ENCODE peak calls at places on chromosomes 2 and 18, in nine cellular contexts. One of them, this sample, is unnamed.

GRCh38 chr2:85794491-85795121 is 40.8 kb downstream of the ATOH8 start:
- DNase-seq in neural crest cell: no peak
- DNase-seq in K562: no peak
- DNase-seq in IMR-90: no peak
- DNase-seq in pancreas: no peak
- DNase-seq in lung: no peak
- DNase-seq in left ventricle myocardium inferior: no peak
- DNase-seq in heart right ventricle: no peak
- DNase-seq in WERI-Rb-1: peak
- DNase-seq in this sample: no peak

GRCh38 chr2:150594299-150594698 is 106.8 kb upstream of the RND3 start:
- DNase-seq in heart right ventricle: no peak
- DNase-seq in lung: no peak
- DNase-seq in neural crest cell: no peak
- DNase-seq in left ventricle myocardium inferior: no peak
- DNase-seq in K562: no peak
- DNase-seq in WERI-Rb-1: no peak
- DNase-seq in IMR-90: no peak
- DNase-seq in pancreas: no peak
- DNase-seq in this sample: no peak

GRCh38 chr2:119066272-119066804 is 92.2 kb downstream of the C1QL2 start:
- DNase-seq in K562: no peak
- DNase-seq in WERI-Rb-1: no peak
- DNase-seq in IMR-90: no peak
- DNase-seq in pancreas: no peak
- DNase-seq in lung: no peak
- DNase-seq in heart right ventricle: no peak
- DNase-seq in left ventricle myocardium inferior: no peak
- DNase-seq in neural crest cell: no peak
- DNase-seq in this sample: no peak

GRCh38 chr18:7116001-7116831 is 1.4 kb downstream of the LAMA1 start:
- DNase-seq in K562: no peak
- DNase-seq in neural crest cell: peak
- DNase-seq in left ventricle myocardium inferior: no peak
- DNase-seq in heart right ventricle: no peak
- DNase-seq in lung: no peak
- DNase-seq in IMR-90: peak
- DNase-seq in pancreas: no peak
- DNase-seq in WERI-Rb-1: no peak
- DNase-seq in this sample: peak

GRCh38 chr2:163736433-163737168 is 793 bp upstream of the FIGN start:
- DNase-seq in left ventricle myocardium inferior: peak
- DNase-seq in WERI-Rb-1: peak
- DNase-seq in heart right ventricle: peak
- DNase-seq in lung: no peak
- DNase-seq in IMR-90: no peak
- DNase-seq in neural crest cell: peak
- DNase-seq in pancreas: peak
- DNase-seq in K562: no peak
- DNase-seq in this sample: peak

GRCh38 chr2:67883316-67884080 is 179.3 kb downstream of the C1D start:
- DNase-seq in WERI-Rb-1: no peak
- DNase-seq in K562: no peak
- DNase-seq in heart right ventricle: no peak
- DNase-seq in IMR-90: no peak
- DNase-seq in neural crest cell: no peak
- DNase-seq in pancreas: no peak
- DNase-seq in left ventricle myocardium inferior: no peak
- DNase-seq in lung: no peak
- DNase-seq in this sample: no peak

GRCh38 chr2:27442282-27442980 is at the start of gene KRTCAP3:
- DNase-seq in IMR-90: no peak
- DNase-seq in heart right ventricle: no peak
- DNase-seq in lung: peak
- DNase-seq in left ventricle myocardium inferior: no peak
- DNase-seq in WERI-Rb-1: no peak
- DNase-seq in K562: peak
- DNase-seq in pancreas: peak
- DNase-seq in neural crest cell: no peak
- DNase-seq in this sample: peak

GRCh38 chr18:42231796-42232195 is 276.8 kb downstream of the PIK3C3 start:
- DNase-seq in lung: no peak
- DNase-seq in heart right ventricle: no peak
- DNase-seq in K562: no peak
- DNase-seq in pancreas: no peak
- DNase-seq in WERI-Rb-1: no peak
- DNase-seq in left ventricle myocardium inferior: no peak
- DNase-seq in IMR-90: no peak
- DNase-seq in neural crest cell: no peak
- DNase-seq in this sample: no peak

GRCh38 chr2:128172191-128172590 is 81.2 kb downstream of the UGGT1 start:
- DNase-seq in heart right ventricle: no peak
- DNase-seq in pancreas: no peak
- DNase-seq in IMR-90: peak
- DNase-seq in neural crest cell: no peak
- DNase-seq in left ventricle myocardium inferior: no peak
- DNase-seq in K562: no peak
- DNase-seq in lung: no peak
- DNase-seq in WERI-Rb-1: no peak
- DNase-seq in this sample: peak
- TF ChIP-seq CTCF in heart right ventricle: peak
- TF ChIP-seq CTCF in pancreas: no peak
- TF ChIP-seq CTCF in IMR-90: peak
- TF ChIP-seq CTCF in neural crest cell: peak
- TF ChIP-seq CTCF in left ventricle myocardium inferior: peak
- TF ChIP-seq CTCF in K562: peak
- TF ChIP-seq CTCF in lung: no peak
- TF ChIP-seq CTCF in WERI-Rb-1: peak
- TF ChIP-seq CTCF in this sample: peak

GRCh38 chr2:219536967-219537366 is 6.6 kb downstream of the CHPF start:
- DNase-seq in left ventricle myocardium inferior: no peak
- DNase-seq in K562: no peak
- DNase-seq in IMR-90: no peak
- DNase-seq in heart right ventricle: no peak
- DNase-seq in WERI-Rb-1: no peak
- DNase-seq in pancreas: no peak
- DNase-seq in neural crest cell: no peak
- DNase-seq in lung: no peak
- DNase-seq in this sample: no peak

GRCh38 chr2:219539295-219539788 is 4.3 kb downstream of the CHPF start:
- DNase-seq in left ventricle myocardium inferior: no peak
- DNase-seq in lung: no peak
- DNase-seq in neural crest cell: no peak
- DNase-seq in WERI-Rb-1: no peak
- DNase-seq in K562: no peak
- DNase-seq in IMR-90: no peak
- DNase-seq in heart right ventricle: no peak
- DNase-seq in pancreas: no peak
- DNase-seq in this sample: no peak

GRCh38 chr2:219538488-219539294 is 4.9 kb downstream of the CHPF start:
- DNase-seq in WERI-Rb-1: no peak
- DNase-seq in heart right ventricle: no peak
- DNase-seq in IMR-90: peak
- DNase-seq in K562: no peak
- DNase-seq in lung: no peak
- DNase-seq in left ventricle myocardium inferior: no peak
- DNase-seq in pancreas: no peak
- DNase-seq in neural crest cell: no peak
- DNase-seq in this sample: no peak

GRCh38 chr2:219536425-219536824 is 7.2 kb downstream of the CHPF start:
- DNase-seq in neural crest cell: no peak
- DNase-seq in WERI-Rb-1: no peak
- DNase-seq in heart right ventricle: no peak
- DNase-seq in pancreas: no peak
- DNase-seq in K562: no peak
- DNase-seq in lung: no peak
- DNase-seq in left ventricle myocardium inferior: no peak
- DNase-seq in IMR-90: no peak
- DNase-seq in this sample: no peak

DNA sequence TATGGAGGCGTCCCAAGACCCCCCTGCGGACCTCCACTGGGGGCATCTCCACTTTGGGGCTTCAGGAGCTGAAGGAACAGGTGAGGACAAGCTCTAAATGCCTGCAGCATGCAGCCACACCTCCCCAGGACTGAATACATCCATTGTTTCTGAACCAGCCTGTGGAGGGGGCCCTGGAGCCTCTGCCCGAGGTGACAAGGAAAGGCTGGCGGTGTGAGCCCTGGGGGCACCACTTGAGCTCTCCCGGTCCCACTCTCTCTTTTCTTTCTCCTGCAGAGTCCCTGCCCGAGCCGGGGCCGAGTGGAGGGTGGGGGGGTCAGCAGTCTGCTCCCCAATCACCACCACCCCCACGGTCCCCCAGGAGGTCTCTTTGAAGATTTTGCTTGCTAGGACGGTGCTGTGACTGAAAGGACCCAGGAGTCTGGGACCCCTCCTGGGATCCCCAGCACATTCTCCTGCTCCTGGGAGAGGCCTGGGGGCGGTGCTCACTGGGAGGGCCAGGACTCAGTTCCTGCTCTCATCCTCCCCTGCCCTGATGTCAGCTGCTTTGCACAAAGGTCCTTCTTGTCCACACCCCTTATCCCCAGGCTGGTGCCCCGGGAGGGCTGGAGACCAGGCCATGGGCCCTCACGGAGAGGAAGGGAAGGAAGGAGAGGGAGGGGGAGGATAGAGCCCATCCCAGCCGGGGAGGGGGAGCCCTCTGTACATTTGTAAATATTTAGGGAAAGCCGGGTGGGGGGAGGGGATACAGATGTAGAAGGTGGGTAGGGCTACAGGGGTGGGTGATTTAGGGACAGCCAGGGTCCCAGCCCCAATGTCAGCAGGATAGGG is 5.7 kb downstream of the CHPF start:
- DNase-seq in neural crest cell: no peak
- DNase-seq in K562: no peak
- DNase-seq in IMR-90: no peak
- DNase-seq in WERI-Rb-1: no peak
- DNase-seq in left ventricle myocardium inferior: no peak
- DNase-seq in lung: no peak
- DNase-seq in heart right ventricle: no peak
- DNase-seq in pancreas: no peak
- DNase-seq in this sample: no peak
- TF ChIP-seq CTCF in neural crest cell: no peak
- TF ChIP-seq CTCF in K562: no peak
- TF ChIP-seq CTCF in IMR-90: no peak
- TF ChIP-seq CTCF in WERI-Rb-1: no peak
- TF ChIP-seq CTCF in left ventricle myocardium inferior: no peak
- TF ChIP-seq CTCF in lung: no peak
- TF ChIP-seq CTCF in heart right ventricle: no peak
- TF ChIP-seq CTCF in pancreas: no peak
- TF ChIP-seq CTCF in this sample: peak

DNA sequence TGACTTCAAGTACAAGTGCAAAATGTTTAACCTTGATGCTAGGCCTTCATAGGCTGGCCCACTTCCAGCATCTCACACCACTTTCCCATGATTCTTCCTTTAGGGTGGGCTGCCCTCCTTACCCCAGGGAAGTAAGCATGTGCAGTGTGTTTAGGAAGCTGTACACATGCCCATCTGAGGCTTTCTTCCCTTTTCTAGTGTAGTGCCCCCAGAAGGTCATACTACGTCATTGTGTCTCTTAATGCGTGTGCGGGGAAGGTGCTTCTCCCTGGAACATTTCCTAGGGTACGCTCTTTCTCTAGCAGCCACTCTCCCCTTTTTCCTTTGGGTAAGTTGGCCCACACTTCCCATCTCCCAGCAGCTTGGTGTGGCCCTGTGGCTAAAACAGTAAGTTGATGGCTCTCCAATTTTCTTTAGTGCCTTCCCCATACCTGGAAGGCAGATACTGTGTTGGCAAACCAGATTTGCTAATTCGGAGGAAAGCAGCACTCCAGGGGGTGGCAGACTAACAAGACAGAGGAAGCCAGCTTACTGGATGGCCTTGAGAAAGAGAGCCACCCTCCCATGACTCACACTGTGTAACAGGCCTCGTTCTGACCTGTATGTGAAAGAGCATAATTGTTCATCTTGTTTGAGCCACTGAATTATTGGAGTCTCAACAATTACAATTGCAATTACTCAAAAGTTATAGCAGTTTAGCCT is 1.1 kb upstream of the SULT6B1 start:
- DNase-seq in K562: peak
- DNase-seq in neural crest cell: no peak
- DNase-seq in WERI-Rb-1: peak
- DNase-seq in left ventricle myocardium inferior: no peak
- DNase-seq in IMR-90: peak
- DNase-seq in heart right ventricle: no peak
- DNase-seq in pancreas: no peak
- DNase-seq in lung: no peak
- DNase-seq in this sample: peak
- TF ChIP-seq CTCF in K562: no peak
- TF ChIP-seq CTCF in neural crest cell: no peak
- TF ChIP-seq CTCF in WERI-Rb-1: peak
- TF ChIP-seq CTCF in left ventricle myocardium inferior: no peak
- TF ChIP-seq CTCF in IMR-90: peak
- TF ChIP-seq CTCF in heart right ventricle: no peak
- TF ChIP-seq CTCF in pancreas: no peak
- TF ChIP-seq CTCF in lung: no peak
- TF ChIP-seq CTCF in this sample: peak

GRCh38 chr18:46448347-46448746 is 208.7 kb downstream of the LOXHD1 start:
- DNase-seq in pancreas: no peak
- DNase-seq in neural crest cell: no peak
- DNase-seq in K562: no peak
- DNase-seq in heart right ventricle: no peak
- DNase-seq in WERI-Rb-1: no peak
- DNase-seq in lung: no peak
- DNase-seq in IMR-90: no peak
- DNase-seq in left ventricle myocardium inferior: no peak
- DNase-seq in this sample: no peak

GRCh38 chr18:46447792-46448191 is 209.2 kb downstream of the LOXHD1 start:
- DNase-seq in heart right ventricle: no peak
- DNase-seq in neural crest cell: no peak
- DNase-seq in left ventricle myocardium inferior: no peak
- DNase-seq in lung: no peak
- DNase-seq in pancreas: no peak
- DNase-seq in IMR-90: no peak
- DNase-seq in K562: no peak
- DNase-seq in WERI-Rb-1: no peak
- DNase-seq in this sample: no peak

GRCh38 chr18:46449033-46449432 is 208.0 kb downstream of the LOXHD1 start:
- DNase-seq in heart right ventricle: no peak
- DNase-seq in K562: no peak
- DNase-seq in IMR-90: no peak
- DNase-seq in neural crest cell: no peak
- DNase-seq in left ventricle myocardium inferior: no peak
- DNase-seq in lung: no peak
- DNase-seq in pancreas: no peak
- DNase-seq in WERI-Rb-1: no peak
- DNase-seq in this sample: no peak

GRCh38 chr18:46447323-46447722 is 209.7 kb downstream of the LOXHD1 start:
- DNase-seq in neural crest cell: no peak
- DNase-seq in pancreas: no peak
- DNase-seq in lung: no peak
- DNase-seq in WERI-Rb-1: no peak
- DNase-seq in K562: no peak
- DNase-seq in left ventricle myocardium inferior: no peak
- DNase-seq in heart right ventricle: no peak
- DNase-seq in IMR-90: no peak
- DNase-seq in this sample: no peak

DNA sequence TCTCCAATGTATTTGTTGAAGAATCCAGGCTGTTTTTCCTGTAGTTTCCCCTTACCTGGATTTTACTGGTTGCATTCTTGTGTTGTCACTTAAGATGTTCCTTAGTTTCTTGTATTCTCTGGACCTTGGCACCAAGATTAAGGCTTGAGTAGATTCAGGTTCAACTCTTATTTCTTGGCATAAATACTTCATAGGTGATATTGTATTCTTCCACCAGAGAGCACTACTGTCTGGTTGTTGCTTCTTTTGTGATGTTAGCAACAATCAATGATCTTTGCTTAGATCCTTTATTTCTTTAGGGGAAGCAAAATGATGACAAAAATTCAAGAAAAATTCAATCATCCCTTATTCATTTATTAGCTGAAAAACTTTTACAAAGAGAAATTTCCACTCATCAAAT is 211.1 kb downstream of the LOXHD1 start:
- DNase-seq in left ventricle myocardium inferior: no peak
- DNase-seq in heart right ventricle: no peak
- DNase-seq in WERI-Rb-1: no peak
- DNase-seq in IMR-90: no peak
- DNase-seq in lung: no peak
- DNase-seq in pancreas: no peak
- DNase-seq in K562: no peak
- DNase-seq in neural crest cell: no peak
- DNase-seq in this sample: no peak
- TF ChIP-seq CTCF in left ventricle myocardium inferior: peak
- TF ChIP-seq CTCF in heart right ventricle: no peak
- TF ChIP-seq CTCF in WERI-Rb-1: no peak
- TF ChIP-seq CTCF in IMR-90: no peak
- TF ChIP-seq CTCF in lung: no peak
- TF ChIP-seq CTCF in pancreas: no peak
- TF ChIP-seq CTCF in K562: no peak
- TF ChIP-seq CTCF in neural crest cell: no peak
- TF ChIP-seq CTCF in this sample: no peak

This sample was measured in neural progenitor cell.